ENCODE peak calls at places on chromosomes 11 and 22, in eight cellular contexts. R, H, Z, M, W, B, X and Y are unnamed samples.

GRCh38 chr11:11335043-11335442 is 18.0 kb downstream of the CSNK2A3 start:
- DNase-seq in W (no peak), X (no peak), R (no peak), H (peak), Z (no peak), M (no peak), B (no peak), Y (no peak)

GRCh38 chr11:77113382-77114088 is 10.9 kb downstream of the OMP start:
- DNase-seq in B (peak), X (peak), M (peak), Z (no peak), W (peak), R (peak), H (peak), Y (no peak)

GRCh38 chr11:114774599-114775365 is 96.5 kb downstream of the NXPE2 start:
- DNase-seq in M (peak), Z (peak), R (peak), B (peak), H (peak), X (peak), W (peak), Y (peak)

GRCh38 chr11:115963170-115963569 is 459.0 kb upstream of the CADM1 start:
- DNase-seq in B (no peak), H (no peak), X (no peak), W (no peak), M (no peak), R (no peak), Z (no peak), Y (no peak)

GRCh38 chr11:95378789-95379188 is 147.8 kb upstream of the SESN3 start:
- DNase-seq in Z (no peak), H (peak), M (no peak), R (no peak), B (no peak), W (no peak), X (peak), Y (no peak)

GRCh38 chr11:113730887-113731726 is 25.0 kb upstream of the TMPRSS5 start:
- DNase-seq in X (peak), B (peak), W (peak), M (peak), H (peak), Z (peak), R (peak), Y (peak)

GRCh38 chr11:21944577-21944976 is 248.3 kb upstream of the ANO5 start:
- DNase-seq in X (no peak), H (no peak), W (no peak), B (no peak), M (no peak), Z (no peak), R (no peak), Y (no peak)

GRCh38 chr11:28447226-28447625 is 339.0 kb downstream of the METTL15 start:
- DNase-seq in H (no peak), B (peak), W (no peak), M (no peak), X (no peak), Z (no peak), R (peak), Y (peak)

GRCh38 chr11:106167085-106167484 is 89.6 kb downstream of the AASDHPPT start:
- DNase-seq in W (peak), B (no peak), R (no peak), Z (no peak), X (no peak), M (no peak), H (no peak), Y (no peak)

GRCh38 chr11:68402355-68403031 is 58.1 kb upstream of the PPP6R3 start:
- DNase-seq in Z (no peak), R (no peak), M (peak), B (no peak), H (peak), X (peak), W (no peak), Y (no peak)

GRCh38 chr11:130177782-130178181 is 18.2 kb downstream of the ST14 start:
- DNase-seq in H (no peak), Z (no peak), M (no peak), X (no peak), W (peak), B (no peak), R (no peak), Y (no peak)

GRCh38 chr11:134292661-134293060 is 16.5 kb downstream of the GLB1L3 start:
- DNase-seq in Z (no peak), W (no peak), R (no peak), X (no peak), H (no peak), M (no peak), B (no peak), Y (no peak)

GRCh38 chr11:73252577-73253191 is 19.5 kb upstream of the P2RY6 start:
- DNase-seq in W (peak), H (peak), Z (no peak), X (peak), R (no peak), B (no peak), M (peak), Y (no peak)

GRCh38 chr11:134382257-134382656 is 29.8 kb downstream of the B3GAT1 start:
- DNase-seq in H (no peak), B (no peak), Z (no peak), M (no peak), X (no peak), W (no peak), R (no peak), Y (no peak)

GRCh38 chr11:132058211-132058772 is 687.9 kb downstream of the NTM start:
- DNase-seq in H (peak), X (no peak), M (no peak), Z (no peak), B (peak), W (no peak), R (peak), Y (peak)

GRCh38 chr11:65900125-65900898 is at the start of gene FOSL1:
- DNase-seq in X (peak), M (peak), H (peak), Z (peak), R (peak), B (peak), W (peak), Y (peak)

GRCh38 chr22:33271390-33272161 is 213.4 kb upstream of the SYN3 start:
- DNase-seq in W (peak), H (no peak), X (no peak), Z (no peak), M (no peak), R (peak), B (peak), Y (peak)

GRCh38 chr11:10898003-10898762 is 40.3 kb upstream of the ZBED5 start:
- DNase-seq in M (no peak), Z (no peak), R (no peak), B (no peak), H (no peak), W (no peak), X (no peak), Y (no peak)

GRCh38 chr11:125626381-125626950 is 1.5 kb downstream of the CHEK1 start:
- DNase-seq in M (no peak), X (no peak), Z (no peak), H (peak), R (no peak), B (peak), W (peak), Y (no peak)

GRCh38 chr11:133814588-133814987 is 30.7 kb downstream of the SPATA19 start:
- DNase-seq in M (no peak), B (no peak), W (no peak), X (no peak), R (no peak), Z (no peak), H (no peak), Y (no peak)

GRCh38 chr11:33742249-33742851 is 6.1 kb upstream of the CD59 start:
- DNase-seq in X (no peak), H (no peak), R (no peak), W (peak), Z (no peak), M (peak), B (no peak), Y (no peak)

GRCh38 chr22:22716136-22716535 is 71.7 kb downstream of the GGTLC2 start:
- DNase-seq in H (no peak), Z (no peak), X (no peak), W (no peak), R (no peak), M (no peak), B (no peak), Y (no peak)

GRCh38 chr11:45182902-45183301 is 36.5 kb downstream of the PRDM11 start:
- DNase-seq in H (peak), W (peak), M (peak), X (peak), B (peak), Z (no peak), R (no peak), Y (no peak)

GRCh38 chr11:113447621-113448310 is 27.4 kb downstream of the DRD2 start:
- DNase-seq in R (peak), M (peak), H (no peak), B (peak), X (no peak), W (no peak), Z (peak), Y (peak)

GRCh38 chr11:66936326-66936725 is 21.9 kb downstream of the PC start:
- DNase-seq in X (no peak), R (peak), B (peak), H (no peak), M (no peak), Z (peak), W (no peak), Y (peak)

GRCh38 chr11:26348776-26349175 is 16.8 kb downstream of the ANO3 start:
- DNase-seq in W (no peak), R (no peak), H (no peak), B (no peak), Z (peak), M (no peak), X (no peak), Y (no peak)

GRCh38 chr22:50081426-50082196 is 3.6 kb downstream of the MLC1 start:
- DNase-seq in R (no peak), X (no peak), B (no peak), M (no peak), Z (no peak), H (no peak), W (no peak), Y (no peak)

GRCh38 chr11:71545405-71545966 is 2.7 kb upstream of the KRTAP5-9 start:
- DNase-seq in H (no peak), Z (no peak), M (no peak), W (no peak), R (no peak), B (no peak), X (no peak), Y (no peak)

GRCh38 chr11:71544525-71545214 is 3.5 kb upstream of the KRTAP5-9 start:
- DNase-seq in M (no peak), H (no peak), Z (no peak), B (no peak), X (no peak), R (no peak), W (no peak), Y (no peak)

GRCh38 chr11:71542382-71542781 is 4.6 kb downstream of the KRTAP5-8 start:
- DNase-seq in Z (no peak), H (no peak), R (no peak), X (no peak), B (no peak), W (no peak), M (no peak), Y (no peak)

GRCh38 chr11:71542856-71543743 is 5.1 kb upstream of the KRTAP5-9 start:
- DNase-seq in M (no peak), R (no peak), X (no peak), W (no peak), B (no peak), Z (no peak), H (no peak), Y (no peak)

DNA sequence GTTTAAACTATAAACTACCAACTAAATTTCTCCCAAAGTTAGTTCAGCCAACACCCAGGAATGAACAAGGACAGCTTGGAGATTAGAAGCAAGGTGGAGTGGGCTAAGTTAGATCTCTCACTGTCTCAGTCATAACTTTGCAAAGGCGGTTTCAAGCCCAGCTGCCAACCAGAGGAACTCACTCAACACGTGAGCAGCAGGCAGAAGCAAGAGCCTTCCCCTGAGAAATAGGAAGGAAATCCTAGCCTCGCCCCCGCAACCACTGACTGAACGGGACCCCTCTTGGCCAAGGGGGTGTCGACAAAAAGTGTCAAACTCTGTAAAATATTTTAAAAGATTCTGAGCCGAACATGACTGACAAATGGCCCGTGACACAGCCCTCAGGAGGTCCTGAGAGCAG is 4.4 kb upstream of the KRTAP5-9 start:
- DNase-seq in R (no peak), Z (no peak), X (no peak), H (no peak), M (no peak), W (peak), B (no peak), Y (no peak)
- H2AFZ ChIP-seq in R (no peak), Z (no peak), X (no peak), H (no peak), M (no peak), W (no peak), B (no peak), Y (no peak)

GRCh38 chr11:721913-722811 is 16.1 kb downstream of the EPS8L2 start:
- DNase-seq in B (no peak), M (no peak), X (peak), W (peak), Z (no peak), R (no peak), H (peak), Y (no peak)
- H2AFZ ChIP-seq in B (no peak), M (no peak), X (no peak), W (no peak), Z (no peak), R (no peak), H (no peak), Y (no peak)

GRCh38 chr11:128733440-128734115 is 39.7 kb downstream of the FLI1 start:
- DNase-seq in R (peak), B (peak), H (peak), X (peak), M (no peak), W (peak), Z (no peak), Y (peak)

GRCh38 chr11:128732471-128733277 is 38.8 kb downstream of the FLI1 start:
- DNase-seq in H (no peak), B (no peak), R (no peak), X (no peak), M (no peak), W (peak), Z (no peak), Y (no peak)

GRCh38 chr11:128737704-128738103 is 43.8 kb downstream of the FLI1 start:
- DNase-seq in B (no peak), Z (no peak), W (no peak), R (no peak), H (no peak), M (no peak), X (no peak), Y (no peak)

GRCh38 chr11:128735935-128736610 is 42.2 kb downstream of the FLI1 start:
- DNase-seq in R (no peak), H (no peak), X (no peak), Z (no peak), W (peak), B (no peak), M (no peak), Y (no peak)

GRCh38 chr11:128734439-128735224 is 40.8 kb downstream of the FLI1 start:
- DNase-seq in Z (no peak), W (peak), H (no peak), M (no peak), R (no peak), X (no peak), B (no peak), Y (no peak)
- H2AFZ ChIP-seq in Z (no peak), W (no peak), H (peak), M (no peak), R (no peak), X (no peak), B (no peak), Y (no peak)

GRCh38 chr11:63918576-63919171 is 1.7 kb upstream of the RCOR2 start:
- DNase-seq in X (peak), H (peak), M (no peak), Z (no peak), B (no peak), W (no peak), R (no peak), Y (no peak)

GRCh38 chr11:63919267-63920125 is 2.5 kb upstream of the RCOR2 start:
- DNase-seq in X (peak), Z (no peak), B (no peak), H (peak), M (no peak), W (no peak), R (no peak), Y (no peak)

GRCh38 chr11:63915961-63916836 is 765 bp downstream of the RCOR2 start:
- DNase-seq in H (peak), R (no peak), B (no peak), X (peak), W (peak), Z (no peak), M (peak), Y (no peak)

GRCh38 chr11:63916837-63917684 is at the start of gene RCOR2:
- DNase-seq in H (peak), Z (peak), B (peak), M (peak), W (peak), X (peak), R (peak), Y (peak)

DNA sequence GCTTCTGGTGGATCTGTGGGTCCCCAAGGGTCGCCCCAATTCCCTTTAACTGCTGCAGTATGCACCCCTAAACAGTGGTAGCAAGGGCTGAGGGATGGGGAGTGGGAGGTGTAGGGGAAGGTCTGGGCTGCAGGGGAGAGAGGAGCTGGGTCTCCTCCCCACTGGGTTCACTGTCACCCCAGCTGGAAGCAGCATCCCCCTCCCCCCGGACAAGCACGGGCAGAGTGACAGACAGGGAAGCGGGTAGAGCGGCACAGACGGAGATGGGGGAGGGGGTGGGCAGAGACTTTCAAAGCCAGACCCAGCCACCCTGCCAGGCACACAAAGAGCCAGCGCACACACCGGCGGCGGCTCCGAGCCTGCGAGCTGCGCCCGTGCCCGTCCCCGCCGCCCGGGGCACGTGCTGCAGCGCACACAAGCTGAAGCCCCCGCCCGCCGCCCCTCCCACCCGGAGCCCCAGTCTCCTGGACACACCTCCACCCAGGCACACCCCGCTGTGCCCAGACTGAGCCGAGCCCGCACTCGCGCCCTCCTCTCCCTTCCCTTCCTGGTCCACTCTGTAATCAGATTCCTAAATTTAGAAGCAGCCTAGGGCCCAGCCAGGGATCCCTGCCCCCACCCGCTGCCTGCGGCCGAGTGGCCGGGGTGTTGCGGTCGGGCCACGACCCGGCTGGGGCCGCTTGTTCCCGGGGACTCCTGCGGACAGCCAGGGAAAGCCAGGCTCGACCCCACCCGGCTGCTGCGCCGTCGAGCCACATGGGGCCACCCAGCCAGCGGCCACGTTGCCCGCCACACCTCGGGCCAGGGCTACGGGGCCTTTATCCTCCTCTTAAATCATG is 940 bp upstream of the RCOR2 start:
- DNase-seq in R (no peak), Z (no peak), W (peak), H (peak), M (peak), B (no peak), X (peak), Y (no peak)
- H2AFZ ChIP-seq in R (peak), Z (peak), W (peak), H (no peak), M (peak), B (peak), X (no peak), Y (peak)

DNA sequence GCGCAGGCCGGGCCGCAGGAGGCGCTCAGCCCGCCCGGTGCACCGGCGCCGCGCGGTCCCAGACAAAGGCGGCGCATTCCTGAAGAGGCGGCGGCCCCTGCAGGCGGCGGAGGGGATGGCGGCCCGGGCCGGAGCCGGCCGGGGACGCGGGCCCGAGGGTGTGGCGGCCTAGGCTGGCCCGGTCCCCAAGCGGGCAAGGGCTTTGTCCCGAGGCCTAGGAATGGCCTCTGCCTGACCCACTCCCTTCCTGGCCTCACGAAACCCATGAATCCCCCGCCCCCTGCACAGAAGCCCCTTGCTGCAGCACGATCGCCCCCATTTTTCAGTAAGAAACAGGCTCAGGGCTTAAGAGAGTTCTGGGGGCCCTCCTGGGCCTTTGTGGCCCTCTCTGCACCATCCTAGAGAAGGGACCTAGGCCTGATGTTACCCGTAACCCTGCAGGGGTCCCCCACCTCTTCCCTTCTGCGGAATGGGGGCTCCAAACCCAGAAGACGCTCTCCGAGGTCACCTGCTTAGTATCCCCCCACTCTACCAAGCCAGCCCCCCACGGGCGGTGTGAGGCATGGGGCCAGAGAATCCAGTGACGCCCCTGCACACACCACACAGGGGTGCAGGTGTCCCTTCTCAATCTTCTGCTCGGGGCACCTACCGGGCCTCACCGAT is 363 bp upstream of the RTN4R start:
- DNase-seq in H (peak), Z (peak), X (peak), M (peak), W (peak), R (peak), B (peak), Y (no peak)
- H2AFZ ChIP-seq in H (peak), Z (peak), X (no peak), M (peak), W (no peak), R (no peak), B (peak), Y (peak)

GRCh38 chr11:20310596-20311394 is 52.7 kb upstream of the HTATIP2 start:
- DNase-seq in Z (no peak), X (no peak), W (no peak), B (no peak), M (no peak), R (no peak), H (no peak), Y (no peak)
- H2AFZ ChIP-seq in Z (no peak), X (no peak), W (no peak), B (no peak), M (no peak), R (no peak), H (peak), Y (no peak)

GRCh38 chr11:2134022-2135010 is 4.9 kb downstream of the IGF2 start:
- DNase-seq in B (no peak), M (no peak), H (no peak), R (no peak), W (no peak), Z (no peak), X (no peak), Y (no peak)
- H2AFZ ChIP-seq in B (no peak), M (no peak), H (no peak), R (no peak), W (no peak), Z (no peak), X (no peak), Y (no peak)